ENCODE peak calls at places on chromosomes 1 and 21, in five cellular contexts. One of them, this sample, is unnamed.

GRCh38 chr1:225508538-225509375 is 80.9 kb upstream of the LBR start:
- DNase-seq in WTC11: no peak
- DNase-seq in fibroblast of pulmonary artery: peak
- DNase-seq in IMR-90: peak
- DNase-seq in BJ: peak
- DNase-seq in this sample: peak

GRCh38 chr1:170707959-170708666 is 44.2 kb downstream of the PRRX1 start:
- DNase-seq in WTC11: no peak
- DNase-seq in fibroblast of pulmonary artery: peak
- DNase-seq in IMR-90: peak
- DNase-seq in BJ: peak
- DNase-seq in this sample: peak

GRCh38 chr1:31782766-31783410 is 18.7 kb upstream of the ADGRB2 start:
- DNase-seq in WTC11: no peak
- DNase-seq in fibroblast of pulmonary artery: no peak
- DNase-seq in IMR-90: no peak
- DNase-seq in BJ: no peak
- DNase-seq in this sample: no peak

GRCh38 chr21:46345861-46346260 is 21.9 kb downstream of the PCNT start:
- DNase-seq in WTC11: no peak
- DNase-seq in fibroblast of pulmonary artery: no peak
- DNase-seq in IMR-90: no peak
- DNase-seq in BJ: no peak
- DNase-seq in this sample: no peak

GRCh38 chr1:109256085-109256484 is 6.7 kb downstream of the CELSR2 start:
- DNase-seq in WTC11: no peak
- DNase-seq in fibroblast of pulmonary artery: no peak
- DNase-seq in IMR-90: no peak
- DNase-seq in BJ: no peak
- DNase-seq in this sample: no peak

GRCh38 chr1:27508139-27508665 is 18.2 kb upstream of the WASF2 start:
- DNase-seq in WTC11: no peak
- DNase-seq in fibroblast of pulmonary artery: no peak
- DNase-seq in IMR-90: no peak
- DNase-seq in BJ: no peak
- DNase-seq in this sample: no peak

GRCh38 chr1:48493970-48494769 is 22.2 kb upstream of the SPATA6 start:
- DNase-seq in WTC11: no peak
- DNase-seq in fibroblast of pulmonary artery: peak
- DNase-seq in IMR-90: peak
- DNase-seq in BJ: peak
- DNase-seq in this sample: peak

GRCh38 chr1:48859429-48859828 is 82.7 kb upstream of the BEND5 start:
- DNase-seq in WTC11: no peak
- DNase-seq in fibroblast of pulmonary artery: peak
- DNase-seq in IMR-90: no peak
- DNase-seq in BJ: no peak
- DNase-seq in this sample: peak

GRCh38 chr1:111516008-111516535 is 12.6 kb upstream of the ADORA3 start:
- DNase-seq in WTC11: no peak
- DNase-seq in fibroblast of pulmonary artery: peak
- DNase-seq in IMR-90: peak
- DNase-seq in BJ: no peak
- DNase-seq in this sample: peak

GRCh38 chr1:46188295-46189030 is 9.8 kb downstream of the POMGNT1 start:
- DNase-seq in WTC11: no peak
- DNase-seq in fibroblast of pulmonary artery: no peak
- DNase-seq in IMR-90: no peak
- DNase-seq in BJ: no peak
- DNase-seq in this sample: no peak

GRCh38 chr1:161214374-161214773 is 721 bp upstream of the FCER1G start:
- DNase-seq in WTC11: no peak
- DNase-seq in fibroblast of pulmonary artery: no peak
- DNase-seq in IMR-90: no peak
- DNase-seq in BJ: no peak
- DNase-seq in this sample: no peak

GRCh38 chr1:16677552-16678423 is 11.0 kb upstream of the RNU1-3 start:
- DNase-seq in WTC11: peak
- DNase-seq in fibroblast of pulmonary artery: peak
- DNase-seq in IMR-90: peak
- DNase-seq in BJ: no peak
- DNase-seq in this sample: peak

GRCh38 chr1:24970399-24970753 is 40.3 kb upstream of the RUNX3 start:
- DNase-seq in WTC11: peak
- DNase-seq in fibroblast of pulmonary artery: peak
- DNase-seq in IMR-90: peak
- DNase-seq in BJ: no peak
- DNase-seq in this sample: peak
- TF ChIP-seq CTCF in WTC11: no peak
- TF ChIP-seq CTCF in fibroblast of pulmonary artery: peak
- TF ChIP-seq CTCF in IMR-90: peak
- TF ChIP-seq CTCF in BJ: no peak
- TF ChIP-seq CTCF in this sample: no peak

GRCh38 chr1:14476170-14476955 is 122.1 kb upstream of the KAZN start:
- DNase-seq in WTC11: no peak
- DNase-seq in fibroblast of pulmonary artery: no peak
- DNase-seq in IMR-90: peak
- DNase-seq in BJ: no peak
- DNase-seq in this sample: no peak
- TF ChIP-seq CTCF in WTC11: no peak
- TF ChIP-seq CTCF in fibroblast of pulmonary artery: no peak
- TF ChIP-seq CTCF in IMR-90: no peak
- TF ChIP-seq CTCF in BJ: no peak
- TF ChIP-seq CTCF in this sample: no peak

GRCh38 chr1:55140137-55140536 is 75.0 kb downstream of the USP24 start:
- DNase-seq in WTC11: no peak
- DNase-seq in fibroblast of pulmonary artery: peak
- DNase-seq in IMR-90: no peak
- DNase-seq in BJ: no peak
- DNase-seq in this sample: no peak
- TF ChIP-seq CTCF in WTC11: no peak
- TF ChIP-seq CTCF in fibroblast of pulmonary artery: no peak
- TF ChIP-seq CTCF in IMR-90: no peak
- TF ChIP-seq CTCF in BJ: no peak
- TF ChIP-seq CTCF in this sample: no peak

GRCh38 chr1:54307305-54307704 is 98.9 kb downstream of the SSBP3 start:
- DNase-seq in WTC11: no peak
- DNase-seq in fibroblast of pulmonary artery: no peak
- DNase-seq in IMR-90: no peak
- DNase-seq in BJ: no peak
- DNase-seq in this sample: no peak

GRCh38 chr1:54311506-54311905 is 94.7 kb downstream of the SSBP3 start:
- DNase-seq in WTC11: no peak
- DNase-seq in fibroblast of pulmonary artery: no peak
- DNase-seq in IMR-90: peak
- DNase-seq in BJ: no peak
- DNase-seq in this sample: no peak

GRCh38 chr1:54312874-54313316 is 93.3 kb downstream of the SSBP3 start:
- DNase-seq in WTC11: peak
- DNase-seq in fibroblast of pulmonary artery: peak
- DNase-seq in IMR-90: peak
- DNase-seq in BJ: peak
- DNase-seq in this sample: peak

GRCh38 chr1:54309631-54310366 is 96.4 kb downstream of the SSBP3 start:
- DNase-seq in WTC11: peak
- DNase-seq in fibroblast of pulmonary artery: no peak
- DNase-seq in IMR-90: no peak
- DNase-seq in BJ: no peak
- DNase-seq in this sample: no peak

DNA sequence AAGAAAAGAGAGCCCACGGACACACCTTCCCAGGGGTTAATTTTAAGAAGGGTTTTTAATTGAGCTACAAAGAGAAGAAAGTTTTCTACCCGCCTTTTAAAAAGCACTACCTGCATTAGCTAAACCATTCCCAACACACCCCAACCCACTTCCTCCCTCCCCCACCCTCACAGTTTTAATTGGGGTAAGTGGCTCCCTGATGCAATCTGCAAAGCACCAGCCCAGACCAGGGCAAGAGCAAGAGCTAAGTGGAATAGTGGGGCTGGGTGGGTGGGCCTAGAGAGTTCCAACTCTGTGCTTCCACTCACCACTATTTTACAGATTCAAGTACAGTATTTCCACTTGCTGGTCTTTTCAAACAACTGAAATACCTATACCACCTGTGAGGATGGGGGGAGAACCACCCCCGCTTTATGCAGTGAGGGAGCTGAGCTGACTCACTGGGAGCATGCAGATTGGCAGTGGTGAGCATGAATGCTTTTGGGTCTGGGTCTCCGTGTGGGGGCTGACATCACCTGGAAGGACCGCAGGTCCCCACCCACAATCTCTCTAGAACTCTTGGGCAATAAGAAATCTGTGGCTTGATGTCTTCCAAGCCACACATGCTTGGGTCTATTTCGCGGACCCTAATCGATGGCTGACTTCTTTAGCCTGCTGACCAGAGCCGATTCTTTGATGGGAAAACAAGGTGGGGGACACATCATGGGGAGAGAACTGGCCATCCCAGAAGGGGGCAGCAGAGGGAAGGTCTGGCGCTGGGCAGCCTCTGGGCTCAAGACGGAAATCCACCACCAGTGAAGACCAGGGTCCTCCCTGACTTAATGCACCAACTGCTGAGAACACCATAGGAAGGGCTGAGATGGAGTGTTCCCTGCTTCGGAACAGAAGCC is 95.5 kb downstream of the SSBP3 start:
- DNase-seq in WTC11: peak
- DNase-seq in fibroblast of pulmonary artery: peak
- DNase-seq in IMR-90: peak
- DNase-seq in BJ: no peak
- DNase-seq in this sample: peak
- TF ChIP-seq CTCF in WTC11: no peak
- TF ChIP-seq CTCF in fibroblast of pulmonary artery: peak
- TF ChIP-seq CTCF in IMR-90: peak
- TF ChIP-seq CTCF in BJ: peak
- TF ChIP-seq CTCF in this sample: peak

GRCh38 chr1:34315974-34316373 is 139.3 kb downstream of the C1orf94 start:
- DNase-seq in WTC11: no peak
- DNase-seq in fibroblast of pulmonary artery: no peak
- DNase-seq in IMR-90: no peak
- DNase-seq in BJ: no peak
- DNase-seq in this sample: no peak
- TF ChIP-seq CTCF in WTC11: no peak
- TF ChIP-seq CTCF in fibroblast of pulmonary artery: no peak
- TF ChIP-seq CTCF in IMR-90: no peak
- TF ChIP-seq CTCF in BJ: no peak
- TF ChIP-seq CTCF in this sample: no peak

DNA sequence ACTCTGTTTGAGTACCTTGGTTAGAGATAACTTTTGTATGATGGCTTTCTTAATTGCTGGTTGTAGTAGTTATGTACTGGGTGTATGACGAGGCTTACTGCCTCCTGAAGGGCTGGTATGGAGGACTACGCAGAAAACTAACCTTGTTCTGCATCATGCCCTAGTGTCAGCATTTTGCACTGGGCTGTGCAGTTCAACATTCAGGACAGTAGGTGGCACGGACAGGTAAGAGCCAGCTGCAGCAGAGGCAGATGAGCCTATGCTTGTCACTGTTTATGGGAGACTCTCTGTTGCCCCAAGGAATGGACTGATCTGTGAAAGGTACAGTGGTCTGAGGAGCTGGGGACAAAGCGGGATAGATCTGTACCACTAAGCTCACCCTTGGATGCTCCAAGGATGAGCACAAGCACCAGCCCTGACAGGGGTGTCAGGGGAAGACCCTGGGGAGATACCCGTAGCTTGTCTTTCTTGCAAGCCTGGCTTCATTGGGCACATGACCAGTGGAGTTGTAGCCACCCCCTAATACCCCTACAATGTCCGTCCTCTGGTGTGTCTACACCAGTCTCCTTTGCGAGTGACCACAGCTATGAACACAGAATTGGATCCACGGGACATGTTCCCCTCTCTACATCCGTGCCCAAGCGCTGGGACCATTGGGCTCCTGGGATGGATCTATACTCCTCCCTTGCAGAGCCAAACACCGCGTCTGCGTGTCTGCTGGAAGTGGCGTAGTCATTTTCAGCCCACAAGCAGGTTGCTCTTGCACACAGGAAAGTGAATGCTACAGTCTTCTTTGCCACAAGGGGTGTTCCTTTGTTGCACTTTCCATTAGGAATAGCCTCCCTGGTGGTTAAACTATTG is 51.1 kb upstream of the CFHR3 start:
- DNase-seq in WTC11: peak
- DNase-seq in fibroblast of pulmonary artery: no peak
- DNase-seq in IMR-90: peak
- DNase-seq in BJ: no peak
- DNase-seq in this sample: peak
- TF ChIP-seq CTCF in WTC11: peak
- TF ChIP-seq CTCF in fibroblast of pulmonary artery: peak
- TF ChIP-seq CTCF in IMR-90: peak
- TF ChIP-seq CTCF in BJ: peak
- TF ChIP-seq CTCF in this sample: peak

GRCh38 chr1:106217765-106218164 is 838.7 kb upstream of the PRMT6 start:
- DNase-seq in WTC11: no peak
- DNase-seq in fibroblast of pulmonary artery: no peak
- DNase-seq in IMR-90: no peak
- DNase-seq in BJ: no peak
- DNase-seq in this sample: no peak
- TF ChIP-seq CTCF in WTC11: no peak
- TF ChIP-seq CTCF in fibroblast of pulmonary artery: peak
- TF ChIP-seq CTCF in IMR-90: no peak
- TF ChIP-seq CTCF in BJ: no peak
- TF ChIP-seq CTCF in this sample: no peak